ENCODE peak calls at places on chromosomes 1 and 21, in six cellular contexts. V is heart right ventricle, S is upper lobe of right lung, L is D721Med, R is heart left ventricle, P is astrocyte of the spinal cord. G is an unnamed sample.

GRCh38 chr1:215665212-215665611 is 98.1 kb downstream of the KCTD3 start:
- DNase-seq in V (no peak), S (no peak), L (no peak), R (no peak), P (peak), G (no peak)

GRCh38 chr1:229344937-229345684 is 2.3 kb upstream of the CCSAP start:
- DNase-seq in V (no peak), S (no peak), L (no peak), R (no peak), P (no peak), G (no peak)

GRCh38 chr1:214044438-214045214 is 56.9 kb downstream of the PROX1 start:
- DNase-seq in V (no peak), S (no peak), L (no peak), R (no peak), P (no peak), G (no peak)

GRCh38 chr1:229409616-229410369 is 24.1 kb downstream of the ACTA1 start:
- DNase-seq in V (no peak), S (no peak), L (no peak), R (no peak), P (no peak), G (no peak)

GRCh38 chr1:242691603-242691945 is 167.1 kb upstream of the PLD5 start:
- DNase-seq in V (no peak), S (no peak), L (no peak), R (no peak), P (no peak), G (no peak)

GRCh38 chr1:189131576-189131975 is 1346.1 kb downstream of the BRINP3 start:
- DNase-seq in V (no peak), S (no peak), L (no peak), R (no peak), P (no peak), G (no peak)

GRCh38 chr1:229975047-229975446 is 92.0 kb upstream of the GALNT2 start:
- DNase-seq in V (no peak), S (no peak), L (no peak), R (no peak), P (no peak), G (no peak)

GRCh38 chr1:38727629-38728175 is 131.9 kb downstream of the RRAGC start:
- DNase-seq in V (no peak), S (no peak), L (no peak), R (no peak), P (no peak), G (no peak)

GRCh38 chr1:226041419-226041818 is 21.1 kb upstream of the H3-3A start:
- DNase-seq in V (no peak), S (no peak), L (no peak), R (no peak), P (no peak), G (no peak)

GRCh38 chr1:95233321-95233736 is 681 bp upstream of the RWDD3 start:
- DNase-seq in V (peak), S (no peak), L (no peak), R (peak), P (no peak), G (no peak)

GRCh38 chr1:20440785-20441200 is 45.2 kb downstream of the CAMK2N1 start:
- DNase-seq in V (peak), S (peak), L (peak), R (peak), P (peak), G (no peak)

GRCh38 chr1:181185461-181185860 is 97.0 kb downstream of the IER5 start:
- DNase-seq in V (no peak), S (no peak), L (no peak), R (no peak), P (no peak), G (no peak)

GRCh38 chr1:228003461-228004330 is 3.1 kb upstream of the WNT3A start:
- DNase-seq in V (no peak), S (no peak), L (no peak), R (no peak), P (no peak), G (no peak)

GRCh38 chr1:46581685-46582455 is 22.2 kb downstream of the MKNK1 start:
- DNase-seq in V (no peak), S (no peak), L (no peak), R (no peak), P (peak), G (no peak)

GRCh38 chr1:117537291-117537920 is 68.4 kb upstream of the TENT5C start:
- DNase-seq in V (no peak), S (peak), L (no peak), R (no peak), P (no peak), G (no peak)

GRCh38 chr1:51518730-51519047 is 377 bp downstream of the EPS15 start:
- DNase-seq in V (no peak), S (peak), L (no peak), R (peak), P (no peak), G (no peak)

GRCh38 chr1:12556957-12557935 is 60.8 kb downstream of the DHRS3 start:
- DNase-seq in V (no peak), S (peak), L (no peak), R (no peak), P (no peak), G (no peak)

GRCh38 chr21:46096997-46097825 is 701 bp upstream of the COL6A2 start:
- DNase-seq in V (peak), S (peak), L (no peak), R (peak), P (no peak), G (no peak)

GRCh38 chr1:168888418-168888817 is 159.4 kb upstream of the DPT start:
- DNase-seq in V (no peak), S (no peak), L (no peak), R (no peak), P (no peak), G (no peak)

GRCh38 chr1:208112380-208112779 is 131.8 kb downstream of the PLXNA2 start:
- DNase-seq in V (no peak), S (no peak), L (no peak), R (no peak), P (no peak), G (no peak)

DNA sequence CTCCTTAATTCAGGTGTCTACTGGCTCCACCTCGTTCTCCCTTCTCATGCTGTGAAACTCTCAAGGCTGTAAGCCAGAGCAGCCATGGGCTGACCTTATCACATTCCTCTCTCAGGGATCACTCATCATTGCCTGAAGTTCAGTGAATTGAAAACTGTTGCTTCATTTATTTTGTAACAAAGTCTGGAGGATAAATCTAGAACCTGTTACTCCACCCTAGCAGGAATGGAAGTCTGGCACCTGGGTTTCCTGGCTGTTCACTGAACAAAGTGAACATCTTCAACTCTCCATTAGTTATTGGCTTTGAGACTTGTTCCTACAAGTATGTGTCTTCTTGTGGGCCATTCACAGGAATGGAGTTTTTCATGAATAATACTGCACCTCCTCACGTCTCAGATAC is 584.1 kb downstream of the PTPRU start:
- DNase-seq in V (no peak), S (no peak), L (no peak), R (no peak), P (no peak), G (peak)
- TF ChIP-seq CTCF in V (no peak), S (no peak), L (no peak), R (no peak), P (no peak), G (no peak)

GRCh38 chr1:100703052-100703451 is 16.5 kb upstream of the VCAM1 start:
- DNase-seq in V (no peak), S (no peak), L (no peak), R (no peak), P (no peak), G (no peak)
- TF ChIP-seq CTCF in V (no peak), S (no peak), L (no peak), R (no peak), P (no peak), G (no peak)

GRCh38 chr21:44576025-44576420 is 2.5 kb downstream of the KRTAP10-4 start:
- DNase-seq in V (no peak), S (no peak), L (no peak), R (no peak), P (no peak), G (no peak)

GRCh38 chr21:44572959-44573583 is 458 bp upstream of the KRTAP10-4 start:
- DNase-seq in V (no peak), S (peak), L (no peak), R (no peak), P (no peak), G (peak)

GRCh38 chr21:44571844-44572782 is 1.4 kb upstream of the KRTAP10-4 start:
- DNase-seq in V (no peak), S (peak), L (no peak), R (no peak), P (no peak), G (peak)

GRCh38 chr21:44575307-44576024 is 1.9 kb downstream of the KRTAP10-4 start:
- DNase-seq in V (no peak), S (no peak), L (no peak), R (no peak), P (no peak), G (no peak)

DNA sequence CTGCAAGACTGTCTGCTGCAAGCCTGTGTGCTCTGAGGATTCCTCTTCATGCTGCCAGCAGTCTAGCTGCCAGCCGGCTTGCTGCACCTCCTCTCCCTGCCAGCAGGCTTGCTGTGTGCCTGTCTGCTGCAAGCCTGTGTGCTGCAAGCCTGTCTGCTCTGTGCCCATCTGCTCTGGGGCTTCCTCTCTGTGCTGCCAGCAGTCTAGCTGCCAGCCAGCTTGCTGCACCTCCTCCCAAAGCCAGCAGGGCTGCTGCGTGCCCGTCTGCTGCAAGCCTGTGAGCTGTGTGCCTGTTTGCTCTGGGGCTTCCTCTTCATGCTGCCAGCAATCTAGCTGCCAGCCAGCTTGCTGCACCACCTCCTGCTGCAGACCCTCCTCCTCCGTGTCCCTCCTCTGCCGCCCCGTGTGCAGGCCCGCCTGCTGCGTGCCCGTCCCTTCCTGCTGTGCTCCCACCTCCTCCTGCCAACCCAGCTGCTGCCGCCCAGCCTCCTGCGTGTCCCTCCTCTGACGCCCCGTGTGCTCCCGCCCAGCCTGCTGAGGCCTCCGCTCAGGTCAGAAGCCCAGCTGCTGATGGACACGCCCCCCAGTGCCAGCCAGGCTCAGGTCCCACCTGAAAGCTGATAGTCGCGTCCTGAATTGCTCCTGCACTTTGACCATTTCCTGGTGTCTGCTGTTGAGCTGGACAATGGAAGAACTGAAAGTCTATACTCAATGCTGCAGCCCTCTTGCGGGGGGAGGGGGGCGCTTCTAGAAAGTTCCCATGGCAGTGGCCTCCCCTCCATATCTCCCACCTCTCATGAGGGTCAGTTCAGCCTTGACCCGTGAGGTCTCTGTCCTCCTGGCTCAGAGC is 1.2 kb downstream of the KRTAP10-4 start:
- DNase-seq in V (no peak), S (peak), L (no peak), R (no peak), P (no peak), G (no peak)
- TF ChIP-seq CTCF in V (no peak), S (no peak), L (no peak), R (no peak), P (no peak), G (no peak)

DNA sequence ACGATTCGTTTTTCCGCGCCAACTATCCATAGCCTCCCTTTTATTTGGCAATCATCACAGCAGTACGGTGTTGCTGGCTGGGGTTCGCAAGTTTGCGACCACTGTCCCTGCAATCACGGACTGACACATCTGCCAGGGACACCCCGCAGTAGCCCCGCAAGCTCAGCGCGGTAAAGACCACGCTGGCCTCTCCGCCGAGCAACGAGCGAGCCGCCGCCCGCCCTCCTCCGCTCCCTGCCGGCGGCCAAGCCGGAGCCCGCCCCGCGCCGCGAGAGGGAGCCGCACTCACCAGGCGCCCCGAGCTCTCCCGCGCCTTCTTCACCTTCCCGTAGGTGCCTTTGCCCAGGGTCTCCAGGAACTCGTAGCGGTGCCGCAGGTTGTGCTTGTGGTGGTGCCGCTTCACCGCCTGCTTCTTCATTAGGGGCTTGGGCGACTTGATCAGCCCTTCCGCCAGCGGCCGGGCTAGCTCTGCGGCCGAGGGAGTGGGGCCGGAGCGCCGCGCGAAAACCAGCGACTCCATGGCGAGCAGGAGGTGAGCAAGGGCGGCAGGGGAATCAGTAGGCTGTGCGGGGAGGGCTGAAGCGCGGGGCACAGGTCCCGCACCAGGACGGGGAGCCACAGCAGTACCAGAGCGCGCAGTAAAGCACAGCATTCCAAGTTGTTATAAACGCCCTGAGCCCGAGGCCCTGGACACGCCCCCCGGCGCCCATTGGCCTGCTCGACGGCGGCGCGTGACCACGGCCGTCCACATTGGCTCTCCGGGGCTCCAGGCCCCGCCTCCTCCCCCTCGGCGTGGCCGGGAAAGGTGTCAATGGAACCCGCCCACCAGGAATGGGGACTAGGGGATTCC is at the start of gene NUAK2:
- DNase-seq in V (peak), S (peak), L (peak), R (peak), P (peak), G (peak)
- TF ChIP-seq CTCF in V (peak), S (peak), L (no peak), R (no peak), P (peak), G (peak)

GRCh38 chr1:152015766-152016165 is 21.0 kb downstream of the S100A11 start:
- DNase-seq in V (no peak), S (no peak), L (no peak), R (no peak), P (no peak), G (no peak)

GRCh38 chr1:152014943-152015342 is 21.3 kb upstream of the S100A10 start:
- DNase-seq in V (no peak), S (no peak), L (no peak), R (no peak), P (no peak), G (no peak)

GRCh38 chr1:152022521-152022920 is 14.3 kb downstream of the S100A11 start:
- DNase-seq in V (no peak), S (no peak), L (no peak), R (no peak), P (no peak), G (no peak)

GRCh38 chr1:152021557-152021956 is 15.2 kb downstream of the S100A11 start:
- DNase-seq in V (no peak), S (no peak), L (no peak), R (no peak), P (no peak), G (no peak)

GRCh38 chr1:152018537-152018936 is 18.3 kb downstream of the S100A11 start:
- DNase-seq in V (no peak), S (no peak), L (no peak), R (no peak), P (no peak), G (no peak)
- TF ChIP-seq CTCF in V (peak), S (peak), L (peak), R (no peak), P (peak), G (peak)

GRCh38 chr1:111351700-111352099 is 61.0 kb downstream of the CHIA start:
- DNase-seq in V (no peak), S (no peak), L (no peak), R (no peak), P (no peak), G (no peak)

DNA sequence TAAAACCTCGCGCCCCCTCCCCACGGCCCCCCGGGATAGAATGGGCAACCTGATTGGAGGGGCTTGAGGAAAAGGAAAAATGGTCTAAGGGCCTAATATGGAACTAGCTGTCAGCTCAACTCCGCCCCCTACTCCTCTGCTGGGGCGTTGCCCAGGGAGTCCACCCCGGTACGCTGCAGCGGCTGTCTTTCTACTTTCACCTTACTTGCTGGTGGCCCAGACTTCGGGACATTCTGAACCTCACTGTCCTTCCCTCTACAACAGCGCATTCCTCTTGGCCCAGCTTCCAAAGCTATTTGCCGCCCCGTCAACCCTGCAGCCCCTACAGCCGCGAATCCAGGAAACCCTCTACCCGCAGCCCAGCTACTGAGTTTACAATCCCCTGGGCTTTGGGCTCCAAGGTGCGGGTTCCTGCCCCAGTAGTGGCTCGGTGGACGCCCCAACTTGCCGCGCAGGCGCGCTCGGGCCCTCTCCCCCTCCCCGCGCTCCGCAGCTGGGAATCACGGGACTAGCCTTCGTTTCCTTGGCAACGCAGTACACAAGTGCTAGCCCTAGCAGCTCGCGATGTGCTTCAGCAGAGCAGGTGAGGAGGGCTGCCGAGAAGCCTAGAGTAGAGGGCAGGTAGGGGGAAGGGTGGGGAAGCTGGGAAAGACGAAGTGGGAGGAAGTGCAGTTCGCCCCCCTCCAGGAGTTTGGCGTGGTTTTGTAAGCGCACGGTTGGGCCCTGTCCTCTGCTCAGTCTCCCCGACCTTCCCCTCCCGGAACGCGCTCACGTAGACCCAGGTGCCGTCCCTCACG is 55.6 kb downstream of the CHIA start:
- DNase-seq in V (peak), S (peak), L (peak), R (peak), P (peak), G (peak)
- TF ChIP-seq CTCF in V (peak), S (peak), L (no peak), R (no peak), P (no peak), G (peak)

DNA sequence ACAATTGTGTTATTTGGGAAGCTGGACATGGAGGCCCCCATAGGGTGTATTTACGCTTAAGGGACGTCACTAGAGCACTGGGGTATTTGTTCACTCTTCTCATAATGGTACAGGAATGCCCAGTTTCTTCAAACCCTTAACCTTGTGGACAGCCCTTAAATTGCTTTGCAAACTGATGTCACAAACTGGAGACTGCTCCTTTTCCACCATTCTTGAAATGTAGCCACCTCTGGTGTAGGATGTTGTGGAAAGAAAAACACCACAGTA is 993 bp downstream of the UBAP2L start:
- DNase-seq in V (no peak), S (no peak), L (no peak), R (no peak), P (peak), G (no peak)
- TF ChIP-seq CTCF in V (no peak), S (no peak), L (no peak), R (no peak), P (no peak), G (no peak)

GRCh38 chr1:2250721-2251281 is 22.7 kb downstream of the SKI start:
- DNase-seq in V (no peak), S (peak), L (no peak), R (no peak), P (no peak), G (no peak)

GRCh38 chr1:2253036-2253796 is 25.1 kb downstream of the SKI start:
- DNase-seq in V (no peak), S (no peak), L (no peak), R (no peak), P (no peak), G (no peak)

GRCh38 chr1:2251363-2251762 is 23.2 kb downstream of the SKI start:
- DNase-seq in V (no peak), S (no peak), L (no peak), R (no peak), P (no peak), G (no peak)

GRCh38 chr1:2252423-2252822 is 24.3 kb downstream of the SKI start:
- DNase-seq in V (no peak), S (no peak), L (no peak), R (no peak), P (no peak), G (no peak)

GRCh38 chr1:2251786-2252185 is 23.7 kb downstream of the SKI start:
- DNase-seq in V (peak), S (peak), L (no peak), R (peak), P (no peak), G (no peak)
- TF ChIP-seq CTCF in V (no peak), S (no peak), L (no peak), R (no peak), P (no peak), G (no peak)

GRCh38 chr1:25356441-25356840 is 18.3 kb downstream of the TMEM50A start:
- DNase-seq in V (no peak), S (no peak), L (no peak), R (no peak), P (no peak), G (no peak)
- TF ChIP-seq CTCF in V (no peak), S (no peak), L (no peak), R (no peak), P (no peak), G (no peak)

GRCh38 chr1:165773324-165773965 is 4.8 kb upstream of the TMCO1 start:
- DNase-seq in V (no peak), S (no peak), L (no peak), R (no peak), P (peak), G (no peak)

GRCh38 chr1:165772739-165773138 is 4.1 kb upstream of the TMCO1 start:
- DNase-seq in V (no peak), S (no peak), L (no peak), R (no peak), P (no peak), G (no peak)

GRCh38 chr1:165764277-165764676 is 4.4 kb downstream of the TMCO1 start:
- DNase-seq in V (no peak), S (no peak), L (no peak), R (no peak), P (no peak), G (no peak)

GRCh38 chr1:165763442-165763841 is 5.2 kb downstream of the TMCO1 start:
- DNase-seq in V (no peak), S (no peak), L (no peak), R (no peak), P (no peak), G (no peak)

GRCh38 chr1:165768513-165769394 is at the start of gene TMCO1:
- DNase-seq in V (peak), S (peak), L (peak), R (peak), P (peak), G (peak)
- TF ChIP-seq CTCF in V (peak), S (peak), L (no peak), R (peak), P (peak), G (peak)

G was measured in osteocyte.